ENCODE peak calls at places on chromosomes 3 and 15, in four cellular contexts. F is right cardiac atrium, W is left lung, M is esophagus mucosa. U is an unnamed sample.

GRCh38 chr3:171257251-171258179 is 202.7 kb downstream of the TNIK start:
- ATAC-seq in F (peak), W (no peak), M (no peak), U (no peak)

GRCh38 chr3:60651799-60652198 is 599.5 kb downstream of the FHIT start:
- ATAC-seq in F (no peak), W (no peak), M (no peak), U (no peak)

GRCh38 chr3:101381809-101382208 is 61.4 kb upstream of the IMPG2 start:
- ATAC-seq in F (no peak), W (peak), M (peak), U (no peak)

GRCh38 chr3:119976214-119976613 is 118.0 kb downstream of the GSK3B start:
- ATAC-seq in F (no peak), W (no peak), M (no peak), U (no peak)

GRCh38 chr15:68295430-68295829 is 17.9 kb downstream of the FEM1B start:
- ATAC-seq in F (no peak), W (no peak), M (no peak), U (no peak)

GRCh38 chr3:44924102-44925084 is 50.0 kb downstream of the TGM4 start:
- ATAC-seq in F (peak), W (no peak), M (no peak), U (no peak)

GRCh38 chr15:26628071-26628470 is 144.8 kb downstream of the GABRB3 start:
- ATAC-seq in F (no peak), W (peak), M (no peak), U (no peak)

GRCh38 chr3:127210654-127210943 is 17.7 kb downstream of the PRR23E start:
- ATAC-seq in F (no peak), W (no peak), M (no peak), U (no peak)

GRCh38 chr15:51971353-51972133 is at the start of gene LEO1:
- ATAC-seq in F (peak), W (peak), M (peak), U (peak)

GRCh38 chr3:12054245-12054644 is 50.1 kb downstream of the SYN2 start:
- ATAC-seq in F (no peak), W (no peak), M (no peak), U (no peak)

GRCh38 chr15:31317033-31317979 is 9.3 kb upstream of the KLF13 start:
- ATAC-seq in F (no peak), W (no peak), M (no peak), U (no peak)

GRCh38 chr3:142027295-142027694 is 122.0 kb downstream of the TFDP2 start:
- ATAC-seq in F (no peak), W (peak), M (no peak), U (no peak)

GRCh38 chr15:85482896-85483295 is 102.5 kb downstream of the AKAP13 start:
- ATAC-seq in F (peak), W (peak), M (peak), U (peak)

GRCh38 chr15:97745481-97746071 is 214.9 kb upstream of the ARRDC4 start:
- ATAC-seq in F (no peak), W (no peak), M (no peak), U (no peak)

GRCh38 chr3:36911990-36912804 is 32.7 kb downstream of the TRANK1 start:
- ATAC-seq in F (peak), W (peak), M (peak), U (peak)

GRCh38 chr3:165749817-165750216 is 87.4 kb downstream of the BCHE start:
- ATAC-seq in F (no peak), W (no peak), M (no peak), U (no peak)

GRCh38 chr3:33732394-33732793 is 14.3 kb upstream of the CLASP2 start:
- ATAC-seq in F (no peak), W (no peak), M (no peak), U (no peak)

GRCh38 chr3:149487598-149488197 is 13.2 kb downstream of the TM4SF4 start:
- ATAC-seq in F (no peak), W (peak), M (peak), U (no peak)

GRCh38 chr3:73447118-73447517 is 177.6 kb downstream of the PDZRN3 start:
- ATAC-seq in F (peak), W (no peak), M (no peak), U (no peak)

GRCh38 chr3:73569246-73569760 is 55.4 kb downstream of the PDZRN3 start:
- ATAC-seq in F (no peak), W (no peak), M (no peak), U (peak)

GRCh38 chr15:37394402-37395099 is 294.2 kb upstream of the MEIS2 start:
- ATAC-seq in F (no peak), W (no peak), M (no peak), U (no peak)

GRCh38 chr3:152192050-152192449 is 76.7 kb upstream of the MBNL1 start:
- ATAC-seq in F (no peak), W (no peak), M (no peak), U (no peak)

GRCh38 chr3:124492824-124493223 is 237.4 kb upstream of the UMPS start:
- ATAC-seq in F (no peak), W (peak), M (peak), U (no peak)

GRCh38 chr15:56047354-56047753 is 53.9 kb upstream of the NEDD4 start:
- ATAC-seq in F (no peak), W (no peak), M (no peak), U (no peak)

GRCh38 chr3:39327746-39328349 is 1.7 kb upstream of the CCR8 start:
- ATAC-seq in F (no peak), W (no peak), M (no peak), U (peak)

GRCh38 chr3:112116777-112117186 is 16.3 kb downstream of the GCSAM start:
- ATAC-seq in F (peak), W (no peak), M (no peak), U (no peak)